ENCODE peak calls at places on chromosomes 7 and 10, in four cellular contexts. E is transverse colon, K is stomach, O is GM12892. R is an unnamed sample.

GRCh38 chr7:30896041-30896440 is 15.6 kb upstream of the AQP1 start:
- DNase-seq in E (no peak), K (no peak), O (no peak), R (no peak)

GRCh38 chr7:150936018-150936417 is 42.1 kb downstream of the KCNH2 start:
- DNase-seq in E (no peak), K (no peak), O (no peak), R (no peak)

GRCh38 chr7:134083766-134084487 is 43.2 kb upstream of the LRGUK start:
- DNase-seq in E (no peak), K (no peak), O (no peak), R (peak; percentile 63)

GRCh38 chr7:32580646-32581045 is 85.4 kb downstream of the AVL9 start:
- DNase-seq in E (no peak), K (no peak), O (no peak), R (no peak)

GRCh38 chr7:64839910-64840309 is 45.7 kb downstream of the ZNF138 start:
- DNase-seq in E (no peak), K (no peak), O (no peak), R (no peak)

GRCh38 chr7:49001610-49002033 is 77.3 kb downstream of the CDC14C start:
- DNase-seq in E (peak; percentile 9), K (no peak), O (peak; percentile 1), R (peak; percentile 6)

GRCh38 chr10:6920072-6921019 is 340.3 kb upstream of the PRKCQ start:
- DNase-seq in E (peak; percentile 77), K (peak; percentile 82), O (peak; percentile 37), R (peak; percentile 91)

GRCh38 chr7:77473240-77474005 is 57.3 kb upstream of the GSAP start:
- DNase-seq in E (no peak), K (no peak), O (no peak), R (no peak)

GRCh38 chr10:76961841-76962240 is 675.8 kb downstream of the KCNMA1 start:
- DNase-seq in E (no peak), K (no peak), O (no peak), R (no peak)

GRCh38 chr7:31067491-31067890 is 15.4 kb downstream of the ADCYAP1R1 start:
- DNase-seq in E (no peak), K (no peak), O (no peak), R (no peak)

GRCh38 chr7:147607151-147607800 is 983.3 kb upstream of the C7orf33 start:
- DNase-seq in E (no peak), K (no peak), O (no peak), R (no peak)

GRCh38 chr7:30831227-30831626 is 60.0 kb downstream of the MINDY4 start:
- DNase-seq in E (no peak), K (no peak), O (no peak), R (no peak)

GRCh38 chr7:24715661-24716479 is 41.4 kb downstream of the GSDME start:
- DNase-seq in E (no peak), K (no peak), O (no peak), R (peak; percentile 24)

GRCh38 chr7:77320161-77320560 is 96.0 kb downstream of the GSAP start:
- DNase-seq in E (no peak), K (no peak), O (no peak), R (no peak)

GRCh38 chr7:146773506-146773905 is 656.9 kb downstream of the CNTNAP2 start:
- DNase-seq in E (no peak), K (no peak), O (no peak), R (no peak)

GRCh38 chr10:126014309-126014708 is 117.9 kb downstream of the FANK1 start:
- DNase-seq in E (no peak), K (no peak), O (no peak), R (no peak)

GRCh38 chr10:21692909-21693308 is 158.9 kb downstream of the MLLT10 start:
- DNase-seq in E (no peak), K (no peak), O (no peak), R (no peak)

GRCh38 chr7:48035967-48036478 is 680 bp downstream of the C7orf57 start:
- DNase-seq in E (peak; percentile 23), K (no peak), O (no peak), R (no peak)

GRCh38 chr7:118352854-118353453 is 128.4 kb downstream of the ANKRD7 start:
- DNase-seq in E (no peak), K (no peak), O (no peak), R (peak; percentile 9)

GRCh38 chr10:12887780-12888179 is 113.7 kb downstream of the CCDC3 start:
- DNase-seq in E (no peak), K (no peak), O (no peak), R (no peak)

GRCh38 chr10:58385784-58386112 is 538 bp downstream of the TFAM start:
- DNase-seq in E (peak; percentile 42), K (peak; percentile 35), O (no peak), R (peak; percentile 46)

GRCh38 chr7:24505968-24506367 is 67.3 kb upstream of the PALS2 start:
- DNase-seq in E (no peak), K (no peak), O (no peak), R (no peak)

DNA sequence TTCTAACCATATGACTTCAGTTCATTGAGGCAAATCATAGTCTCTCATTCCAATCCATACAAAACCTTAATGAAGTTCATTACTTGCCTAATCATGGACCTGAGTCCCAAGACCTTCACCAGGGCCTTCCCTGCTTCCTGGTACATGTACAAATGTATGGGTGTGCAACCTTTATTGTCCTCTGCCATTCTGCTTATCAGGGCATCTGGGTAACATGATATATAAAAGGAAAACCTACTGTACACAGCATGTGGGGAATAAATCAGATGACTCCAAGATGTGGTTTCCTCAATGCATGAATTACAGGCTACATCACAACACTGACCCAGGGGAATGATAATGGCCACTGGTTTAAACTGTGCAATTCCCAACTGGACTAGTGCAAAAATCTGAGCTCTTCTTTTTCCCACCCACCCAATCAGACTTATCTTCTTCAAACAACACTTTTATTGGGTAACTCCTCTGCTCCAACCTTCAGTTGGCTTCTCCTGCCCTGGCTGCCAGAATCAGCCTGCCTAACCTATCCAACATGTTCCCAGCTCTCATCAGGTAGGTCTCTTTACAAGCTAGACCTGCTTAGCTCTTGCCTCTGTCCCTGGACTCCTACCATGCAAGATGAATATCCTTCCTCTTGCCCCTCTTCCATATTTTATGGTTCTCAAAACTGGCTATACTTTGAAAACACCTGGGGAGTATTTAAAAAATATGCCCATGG is 11.4 kb downstream of the GOT1 start:
- DNase-seq in E (no peak), K (no peak), O (no peak), R (no peak)
- TF ChIP-seq POLR2A in E (no peak), K (no peak), O (no peak), R (no peak)

GRCh38 chr10:44935201-44935960 is 24.2 kb upstream of the RASSF4 start:
- DNase-seq in E (no peak), K (no peak), O (no peak), R (no peak)
- TF ChIP-seq POLR2A in E (no peak), K (no peak), O (no peak), R (no peak)

GRCh38 chr7:129825005-129825553 is 127.7 kb downstream of the UBE2H start:
- DNase-seq in E (peak; percentile 57), K (no peak), O (peak; percentile 38), R (peak; percentile 36)
- TF ChIP-seq POLR2A in E (no peak), K (no peak), O (no peak), R (no peak)

GRCh38 chr10:30433286-30433778 is 652 bp upstream of the MAP3K8 start:
- DNase-seq in E (peak; percentile 84), K (peak; percentile 80), O (no peak), R (peak; percentile 65)

GRCh38 chr10:30435068-30435422 is 1.1 kb downstream of the MAP3K8 start:
- DNase-seq in E (peak; percentile 51), K (peak; percentile 39), O (no peak), R (peak; percentile 78)

GRCh38 chr10:30432631-30433285 is 1.2 kb upstream of the MAP3K8 start:
- DNase-seq in E (peak; percentile 58), K (no peak), O (no peak), R (no peak)

GRCh38 chr10:30433779-30434272 is at the start of gene MAP3K8:
- DNase-seq in E (peak; percentile 91), K (peak; percentile 90), O (peak; percentile 70), R (peak; percentile 83)

DNA sequence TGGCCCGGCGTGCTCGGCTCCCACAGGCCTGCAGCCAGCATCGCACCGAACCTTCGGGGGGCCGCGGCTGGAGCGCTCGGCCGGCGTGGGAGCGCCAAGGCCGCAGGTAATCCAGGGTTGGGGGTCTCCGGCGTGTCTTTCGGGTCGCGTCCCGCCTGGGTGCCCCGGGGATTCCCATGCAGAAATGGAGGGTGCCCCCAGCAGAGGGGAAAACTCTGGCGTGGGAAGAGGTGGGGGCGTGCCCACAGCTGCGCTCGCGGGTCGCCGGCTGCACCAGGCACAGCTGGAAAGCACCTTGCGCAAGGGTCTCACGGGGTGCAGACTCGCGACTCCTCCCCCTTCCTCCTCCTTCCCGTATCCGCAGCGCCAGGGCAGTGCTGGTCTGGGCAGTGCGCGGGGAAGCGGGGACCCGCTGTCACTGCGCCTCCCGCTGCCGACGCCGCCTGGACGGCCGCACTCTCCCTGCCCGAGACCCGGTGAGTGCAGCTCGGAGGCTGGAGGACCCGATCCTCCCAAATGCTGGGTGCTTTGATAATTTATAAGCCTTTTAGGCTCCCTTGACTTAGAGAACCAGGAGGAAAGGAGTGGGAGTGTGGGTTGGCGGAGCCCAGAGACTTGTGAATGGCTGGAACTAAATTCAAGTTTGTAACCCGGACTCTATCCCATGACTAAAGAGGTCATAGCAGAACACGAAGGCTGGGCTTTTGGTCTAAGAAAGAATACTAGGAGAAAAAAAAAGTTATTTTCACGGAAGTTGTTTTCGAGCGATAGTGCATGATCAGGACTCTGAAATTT is 486 bp downstream of the MAP3K8 start:
- DNase-seq in E (peak; percentile 88), K (peak; percentile 82), O (peak; percentile 64), R (peak; percentile 78)
- TF ChIP-seq POLR2A in E (peak; percentile 81), K (peak; percentile 81), O (peak; percentile 82), R (peak; percentile 54)

GRCh38 chr7:53675835-53676234 is 640.4 kb downstream of the POM121L12 start:
- DNase-seq in E (no peak), K (no peak), O (no peak), R (no peak)
- TF ChIP-seq POLR2A in E (no peak), K (no peak), O (no peak), R (no peak)

GRCh38 chr7:43646603-43647313 is 63.9 kb downstream of the STK17A start:
- DNase-seq in E (no peak), K (no peak), O (no peak), R (no peak)

GRCh38 chr7:43645699-43646226 is 62.9 kb downstream of the STK17A start:
- DNase-seq in E (no peak), K (no peak), O (no peak), R (no peak)

GRCh38 chr7:43647772-43648643 is 65.1 kb downstream of the STK17A start:
- DNase-seq in E (peak; percentile 59), K (peak; percentile 71), O (no peak), R (peak; percentile 57)

GRCh38 chr7:43648725-43649406 is 66.0 kb downstream of the STK17A start:
- DNase-seq in E (peak; percentile 68), K (no peak), O (peak; percentile 46), R (no peak)

GRCh38 chr7:43647314-43647691 is 64.4 kb downstream of the STK17A start:
- DNase-seq in E (no peak), K (no peak), O (no peak), R (no peak)
- TF ChIP-seq POLR2A in E (no peak), K (no peak), O (no peak), R (no peak)

R was measured in erythroblast.